ENCODE peak calls at places on chromosomes 4 and X, in ten cellular contexts. J, Z, H, G, Q, S, P, T, E and X are unnamed samples.
A peak's percentile ranks its signal among the peaks of the same experiment; 100 is the strongest.

GRCh38 chr4:72275381-72275780 is 243.6 kb downstream of the NPFFR2 start:
- DNase-seq in J (no peak), Z (no peak), H (no peak), G (no peak), Q (no peak), S (no peak), P (no peak), T (no peak), E (no peak), X (no peak)

GRCh38 chr4:64158648-64159326 is 250.5 kb downstream of the TECRL start:
- DNase-seq in J (peak; percentile 40), Z (no peak), H (peak; percentile 33), G (peak; percentile 15), Q (peak; percentile 70), S (peak; percentile 1), P (peak; percentile 91), T (peak; percentile 64), E (peak; percentile 40), X (peak; percentile 40)

GRCh38 chrX:18537524-18537923 is 112.1 kb downstream of the CDKL5 start:
- DNase-seq in J (no peak), Z (no peak), H (no peak), G (no peak), Q (no peak), S (no peak), P (no peak), T (no peak), E (peak; percentile 16), X (no peak)

GRCh38 chr4:153486281-153487151 is 20.4 kb downstream of the TMEM131L start:
- DNase-seq in J (no peak), Z (no peak), H (peak; percentile 80), G (peak; percentile 83), Q (peak; percentile 89), S (no peak), P (no peak), T (no peak), E (no peak), X (no peak)

GRCh38 chr4:116913451-116913850 is 171.9 kb downstream of the TRAM1L1 start:
- DNase-seq in J (no peak), Z (no peak), H (no peak), G (no peak), Q (no peak), S (no peak), P (no peak), T (no peak), E (no peak), X (no peak)

GRCh38 chr4:124191329-124191728 is 521.2 kb downstream of the ANKRD50 start:
- DNase-seq in J (no peak), Z (no peak), H (no peak), G (no peak), Q (no peak), S (no peak), P (no peak), T (no peak), E (no peak), X (no peak)

GRCh38 chrX:155071694-155072215 is 447 bp downstream of the BRCC3 start:
- DNase-seq in J (no peak), Z (no peak), H (no peak), G (peak; percentile 8), Q (peak; percentile 8), S (no peak), P (peak; percentile 57), T (no peak), E (no peak), X (no peak)

GRCh38 chr4:164136181-164136616 is 617.7 kb upstream of the SMIM31 start:
- DNase-seq in J (no peak), Z (no peak), H (peak; percentile 84), G (no peak), Q (peak; percentile 30), S (no peak), P (peak; percentile 96), T (no peak), E (no peak), X (no peak)

GRCh38 chrX:85303544-85303943 is 59.8 kb downstream of the ZNF711 start:
- DNase-seq in J (no peak), Z (no peak), H (no peak), G (no peak), Q (no peak), S (no peak), P (no peak), T (no peak), E (no peak), X (no peak)

GRCh38 chrX:20521245-20521644 is 254.5 kb upstream of the RPS6KA3 start:
- DNase-seq in J (no peak), Z (no peak), H (no peak), G (peak; percentile 71), Q (peak; percentile 81), S (no peak), P (no peak), T (no peak), E (no peak), X (no peak)

GRCh38 chr4:41678086-41678485 is 70.4 kb downstream of the PHOX2B start:
- DNase-seq in J (no peak), Z (no peak), H (no peak), G (peak; percentile 56), Q (peak; percentile 43), S (no peak), P (no peak), T (no peak), E (no peak), X (no peak)

GRCh38 chr4:156957558-156957957 is 14.0 kb downstream of the PDGFC start:
- DNase-seq in J (no peak), Z (no peak), H (no peak), G (no peak), Q (no peak), S (no peak), P (no peak), T (no peak), E (no peak), X (no peak)

GRCh38 chr4:52600275-52600674 is 58.8 kb downstream of the USP46 start:
- DNase-seq in J (no peak), Z (no peak), H (no peak), G (no peak), Q (no peak), S (no peak), P (no peak), T (no peak), E (no peak), X (no peak)

GRCh38 chrX:13428055-13428786 is 108.4 kb upstream of the ATXN3L start:
- DNase-seq in J (no peak), Z (no peak), H (peak; percentile 45), G (peak; percentile 70), Q (peak; percentile 89), S (no peak), P (no peak), T (no peak), E (peak; percentile 18), X (no peak)

GRCh38 chr4:87707279-87707918 is 57.3 kb downstream of the DMP1 start:
- DNase-seq in J (no peak), Z (no peak), H (no peak), G (no peak), Q (no peak), S (no peak), P (no peak), T (no peak), E (no peak), X (no peak)

GRCh38 chr4:162115323-162115722 is 48.5 kb downstream of the FSTL5 start:
- DNase-seq in J (no peak), Z (no peak), H (no peak), G (no peak), Q (peak; percentile 5), S (no peak), P (no peak), T (no peak), E (no peak), X (no peak)

GRCh38 chrX:13330446-13330845 is 10.6 kb upstream of the ATXN3L start:
- DNase-seq in J (no peak), Z (no peak), H (no peak), G (no peak), Q (no peak), S (no peak), P (no peak), T (no peak), E (no peak), X (no peak)

GRCh38 chrX:6777211-6778002 is 242.5 kb upstream of the VCX3A start:
- DNase-seq in J (no peak), Z (no peak), H (no peak), G (no peak), Q (no peak), S (no peak), P (no peak), T (no peak), E (no peak), X (no peak)

GRCh38 chr4:148065069-148065468 is 333.2 kb downstream of the ARHGAP10 start:
- DNase-seq in J (no peak), Z (no peak), H (peak; percentile 52), G (peak; percentile 25), Q (peak; percentile 78), S (peak; percentile 37), P (no peak), T (no peak), E (no peak), X (no peak)

GRCh38 chrX:38216642-38217041 is 4.0 kb downstream of the SRPX start:
- DNase-seq in J (no peak), Z (no peak), H (no peak), G (no peak), Q (peak; percentile 88), S (no peak), P (no peak), T (no peak), E (no peak), X (no peak)

GRCh38 chrX:41265615-41266014 is 68.3 kb upstream of the DDX3X start:
- DNase-seq in J (peak; percentile 88), Z (no peak), H (no peak), G (no peak), Q (peak; percentile 33), S (peak; percentile 21), P (peak; percentile 58), T (peak; percentile 23), E (no peak), X (no peak)

GRCh38 chr4:20217951-20218350 is 33.8 kb upstream of the SLIT2 start:
- DNase-seq in J (no peak), Z (no peak), H (no peak), G (peak; percentile 34), Q (no peak), S (no peak), P (no peak), T (no peak), E (no peak), X (no peak)

GRCh38 chr4:85243857-85244256 is 231.1 kb upstream of the ARHGAP24 start:
- DNase-seq in J (no peak), Z (no peak), H (no peak), G (no peak), Q (peak; percentile 13), S (no peak), P (peak; percentile 8), T (no peak), E (no peak), X (no peak)

GRCh38 chr4:34258176-34258575 is 1986.1 kb downstream of the ARAP2 start:
- DNase-seq in J (no peak), Z (no peak), H (no peak), G (peak; percentile 25), Q (peak; percentile 3), S (no peak), P (no peak), T (no peak), E (no peak), X (no peak)

GRCh38 chr4:39181520-39181904 is 817 bp upstream of the WDR19 start:
- DNase-seq in J (no peak), Z (no peak), H (no peak), G (no peak), Q (no peak), S (no peak), P (no peak), T (no peak), E (no peak), X (no peak)

GRCh38 chrX:53340852-53341645 is 59.7 kb upstream of the IQSEC2 start:
- DNase-seq in J (no peak), Z (no peak), H (no peak), G (no peak), Q (no peak), S (no peak), P (no peak), T (no peak), E (no peak), X (no peak)

GRCh38 chr4:183349673-183350072 is 27.4 kb upstream of the CLDN24 start:
- DNase-seq in J (no peak), Z (no peak), H (no peak), G (peak; percentile 83), Q (peak; percentile 31), S (no peak), P (peak; percentile 31), T (no peak), E (no peak), X (no peak)

GRCh38 chrX:35122756-35123155 is 180.2 kb downstream of the FAM47B start:
- DNase-seq in J (no peak), Z (no peak), H (no peak), G (peak; percentile 5), Q (no peak), S (no peak), P (no peak), T (no peak), E (no peak), X (no peak)